ENCODE peak calls at places on chromosomes 1 and 21, in seven cellular contexts. Y is lower lobe of right lung, I is mesendoderm, F is tibial nerve, X is psoas muscle, G is right cardiac atrium, B is neuronal stem cell. E is an unnamed sample.

GRCh38 chr1:62285984-62286481 is 33.2 kb downstream of the KANK4 start:
- DNase-seq in G (no peak), Y (no peak), I (peak), F (no peak), X (no peak), B (no peak), E (no peak)

GRCh38 chr1:89262643-89263042 is 10.0 kb downstream of the GBP5 start:
- DNase-seq in B (no peak), I (peak), Y (no peak), X (no peak), F (no peak), G (no peak), E (no peak)

GRCh38 chr1:30692201-30692947 is 31.0 kb downstream of the MATN1 start:
- DNase-seq in I (no peak), F (no peak), G (no peak), X (no peak), B (no peak), Y (no peak), E (no peak)

GRCh38 chr1:239718997-239719628 is 332.7 kb downstream of the CHRM3 start:
- DNase-seq in I (no peak), F (no peak), Y (no peak), X (no peak), B (no peak), G (no peak), E (no peak)

GRCh38 chr21:43585514-43585913 is 73.8 kb downstream of the HSF2BP start:
- DNase-seq in B (no peak), X (no peak), F (no peak), I (no peak), Y (no peak), G (no peak), E (no peak)

GRCh38 chr21:32727478-32727727 is 410 bp downstream of the SYNJ1 start:
- DNase-seq in F (no peak), B (no peak), Y (no peak), I (no peak), X (peak), G (peak), E (no peak)

GRCh38 chr1:168627370-168627769 is 51.0 kb downstream of the XCL1 start:
- DNase-seq in B (no peak), Y (no peak), F (no peak), X (no peak), G (no peak), I (no peak), E (no peak)

GRCh38 chr1:234628099-234628498 is 18.1 kb upstream of the IRF2BP2 start:
- DNase-seq in Y (peak), G (no peak), X (no peak), F (no peak), B (no peak), I (no peak), E (no peak)

GRCh38 chr1:100077525-100077924 is 55.2 kb downstream of the SASS6 start:
- DNase-seq in I (no peak), B (no peak), G (peak), Y (no peak), X (no peak), F (no peak), E (no peak)

GRCh38 chr1:74247881-74248528 is 12.8 kb downstream of the TNNI3K start:
- DNase-seq in F (no peak), Y (peak), G (no peak), I (no peak), X (no peak), B (no peak), E (no peak)

GRCh38 chr1:8903410-8903809 is 24.9 kb upstream of the ENO1 start:
- DNase-seq in F (no peak), B (no peak), G (no peak), I (no peak), Y (no peak), X (no peak), E (no peak)

GRCh38 chr1:100530901-100531487 is 6.9 kb upstream of the GPR88 start:
- DNase-seq in Y (no peak), B (no peak), G (peak), F (no peak), X (peak), I (no peak), E (no peak)

GRCh38 chr1:5286244-5286643 is 631.8 kb downstream of the AJAP1 start:
- DNase-seq in G (no peak), B (no peak), Y (no peak), F (no peak), I (no peak), X (no peak), E (no peak)

GRCh38 chr1:7127322-7128050 is 342.2 kb downstream of the CAMTA1 start:
- DNase-seq in Y (no peak), G (no peak), X (no peak), I (no peak), B (no peak), F (no peak), E (no peak)

GRCh38 chr1:201251411-201251810 is 31.9 kb upstream of the PKP1 start:
- DNase-seq in Y (no peak), X (no peak), B (no peak), G (no peak), F (no peak), I (no peak), E (no peak)

GRCh38 chr21:38468989-38469388 is 29.3 kb downstream of the ERG start:
- DNase-seq in G (no peak), F (no peak), B (no peak), Y (no peak), X (no peak), I (no peak), E (no peak)

GRCh38 chr1:84665703-84666317 is 24.5 kb downstream of the SSX2IP start:
- DNase-seq in Y (no peak), X (no peak), G (no peak), F (no peak), I (no peak), B (no peak), E (no peak)

GRCh38 chr1:45522324-45523104 is 830 bp upstream of the PRDX1 start:
- DNase-seq in I (peak), X (no peak), F (no peak), G (no peak), Y (no peak), B (no peak), E (no peak)

GRCh38 chr1:61352845-61353435 is 270.6 kb downstream of the NFIA start:
- DNase-seq in I (no peak), Y (no peak), X (no peak), G (no peak), B (no peak), F (no peak), E (no peak)

GRCh38 chr1:234827656-234828055 is 217.7 kb upstream of the IRF2BP2 start:
- DNase-seq in F (no peak), X (no peak), G (no peak), I (no peak), Y (no peak), B (no peak), E (no peak)

GRCh38 chr1:201912832-201913231 is 24.1 kb downstream of the SHISA4 start:
- DNase-seq in G (no peak), Y (no peak), X (no peak), I (no peak), B (no peak), F (peak), E (no peak)

GRCh38 chr1:184504012-184504694 is 117.3 kb downstream of the C1orf21 start:
- DNase-seq in B (no peak), Y (no peak), G (no peak), F (no peak), I (peak), X (no peak), E (no peak)

GRCh38 chr1:246773213-246773641 is 49.0 kb downstream of the SCCPDH start:
- DNase-seq in I (no peak), B (no peak), X (no peak), Y (no peak), G (no peak), F (no peak), E (no peak)

GRCh38 chr1:206672844-206673758 is 11.6 kb upstream of the MAPKAPK2 start:
- DNase-seq in B (no peak), F (no peak), Y (no peak), I (no peak), G (no peak), X (no peak), E (no peak)

GRCh38 chr1:145824499-145824842 is 471 bp downstream of the POLR3C start:
- DNase-seq in X (no peak), I (no peak), G (no peak), F (no peak), B (no peak), Y (no peak), E (no peak)

GRCh38 chr1:11767932-11768704 is 6.1 kb downstream of the C1orf167 start:
- DNase-seq in X (no peak), I (no peak), G (no peak), Y (no peak), F (no peak), B (no peak), E (no peak)

GRCh38 chr1:65793359-65793732 is 651 bp downstream of the PDE4B start:
- DNase-seq in F (no peak), X (no peak), G (peak), I (peak), B (no peak), Y (no peak), E (no peak)

GRCh38 chr1:22412932-22413727 is 38.5 kb upstream of the ZBTB40 start:
- DNase-seq in B (no peak), I (peak), G (no peak), X (no peak), F (no peak), Y (no peak), E (no peak)

GRCh38 chr1:248926401-248927182 is 20.6 kb downstream of the PGBD2 start:
- DNase-seq in B (no peak), G (no peak), Y (no peak), X (no peak), I (no peak), F (no peak), E (no peak)

GRCh38 chr1:232786845-232787455 is 18.3 kb upstream of the MAP10 start:
- DNase-seq in F (no peak), G (no peak), I (no peak), Y (no peak), B (no peak), X (no peak), E (no peak)

GRCh38 chr1:12246584-12246983 is 16.8 kb downstream of the VPS13D start:
- DNase-seq in B (no peak), X (no peak), G (no peak), I (no peak), Y (no peak), F (no peak), E (no peak)

GRCh38 chr1:105934806-105935205 is 1121.7 kb upstream of the PRMT6 start:
- DNase-seq in B (no peak), Y (no peak), I (no peak), G (no peak), F (no peak), X (no peak), E (no peak)

GRCh38 chr1:74415935-74416334 is 96.5 kb downstream of the LRRC53 start:
- DNase-seq in Y (no peak), X (no peak), I (no peak), F (no peak), G (no peak), B (no peak), E (no peak)

GRCh38 chr1:19347538-19348177 is 35.5 kb downstream of the SLC66A1 start:
- DNase-seq in X (no peak), F (no peak), Y (no peak), B (no peak), G (no peak), I (no peak), E (no peak)

GRCh38 chr1:223258751-223259177 is 105.2 kb downstream of the SUSD4 start:
- DNase-seq in G (no peak), I (peak), B (no peak), Y (no peak), F (no peak), X (no peak), E (no peak)

GRCh38 chr1:84245566-84245965 is 55.9 kb upstream of the SAMD13 start:
- DNase-seq in G (no peak), F (no peak), X (no peak), I (no peak), Y (no peak), B (no peak), E (no peak)

DNA sequence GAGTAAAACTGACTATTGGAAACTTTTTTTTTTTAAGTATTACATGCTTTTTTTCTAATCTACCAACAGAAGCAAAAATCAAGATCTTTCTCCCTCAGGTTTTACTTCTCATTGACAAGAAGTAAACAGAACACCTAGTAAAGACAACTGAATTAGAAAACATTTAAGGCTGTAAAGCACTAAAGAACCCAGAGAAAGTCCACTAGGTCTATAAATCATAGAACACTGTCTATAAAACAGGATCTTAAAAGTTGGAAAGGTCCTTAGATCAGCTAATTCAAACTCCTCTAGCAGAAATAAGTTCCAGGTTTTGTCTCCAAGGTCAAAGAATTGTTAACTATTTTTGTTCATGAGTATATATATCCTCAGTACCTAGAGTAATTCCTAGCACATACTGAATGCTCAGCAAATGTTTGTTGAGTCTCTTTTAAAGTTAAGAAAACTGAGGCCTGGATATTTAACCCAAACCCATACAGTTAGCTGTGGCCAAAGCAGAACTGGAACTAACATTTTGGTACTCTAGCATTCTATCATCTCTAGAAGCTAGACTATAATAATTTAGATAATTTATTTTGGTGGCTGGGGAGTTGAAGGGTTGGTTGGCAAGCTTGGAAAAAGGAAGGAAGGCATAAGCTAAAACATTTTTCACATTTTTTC is 3.0 kb downstream of the EPS15 start:
- DNase-seq in X (no peak), G (no peak), B (no peak), Y (no peak), F (no peak), I (no peak), E (no peak)
- H3K27ac ChIP-seq in X (peak), G (no peak), B (no peak), Y (peak), F (peak), I (no peak), E (no peak)

GRCh38 chr1:182869241-182869666 is 30.1 kb downstream of the DHX9 start:
- DNase-seq in G (no peak), I (peak), F (no peak), B (peak), Y (no peak), X (no peak), E (no peak)
- H3K27ac ChIP-seq in G (no peak), I (no peak), F (no peak), B (peak), Y (no peak), X (no peak), E (no peak)

GRCh38 chr1:209674957-209675566 is at the start of gene G0S2:
- DNase-seq in G (peak), I (peak), B (peak), F (no peak), Y (peak), X (peak), E (no peak)
- H3K27ac ChIP-seq in G (peak), I (no peak), B (no peak), F (no peak), Y (peak), X (peak), E (no peak)

GRCh38 chr1:92424376-92424775 is 62.3 kb downstream of the GFI1 start:
- DNase-seq in F (no peak), X (no peak), B (no peak), Y (no peak), I (no peak), G (no peak), E (no peak)

GRCh38 chr1:92425617-92426016 is 61.1 kb downstream of the GFI1 start:
- DNase-seq in G (no peak), B (no peak), I (no peak), F (no peak), Y (no peak), X (no peak), E (no peak)

GRCh38 chr1:92430030-92430429 is 56.7 kb downstream of the GFI1 start:
- DNase-seq in G (no peak), F (no peak), B (no peak), X (no peak), Y (no peak), I (no peak), E (no peak)
- H3K27ac ChIP-seq in G (no peak), F (no peak), B (no peak), X (no peak), Y (no peak), I (no peak), E (no peak)

DNA sequence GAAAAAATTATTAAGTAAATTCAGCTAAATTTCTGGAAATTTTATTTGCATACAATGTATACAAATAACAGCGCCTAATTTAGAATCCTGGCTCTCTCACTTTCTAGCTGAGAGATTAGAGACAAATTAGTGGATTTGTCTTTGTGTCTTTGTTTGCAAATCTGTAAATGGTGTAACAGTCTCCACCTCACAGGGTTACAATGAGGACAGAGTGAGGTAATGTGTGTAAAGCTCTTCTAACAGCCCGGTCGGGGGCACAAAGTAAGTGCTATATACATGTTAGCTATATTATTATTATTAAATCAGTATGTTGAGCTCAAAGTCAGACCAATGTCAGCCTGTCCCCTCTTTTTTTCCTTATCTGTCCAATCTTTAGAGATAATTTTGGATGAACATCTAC is 5.0 kb upstream of the ADAMTSL4 start:
- DNase-seq in X (no peak), F (no peak), I (no peak), B (no peak), Y (no peak), G (no peak), E (no peak)
- H3K27ac ChIP-seq in X (peak), F (no peak), I (no peak), B (no peak), Y (no peak), G (no peak), E (no peak)

DNA sequence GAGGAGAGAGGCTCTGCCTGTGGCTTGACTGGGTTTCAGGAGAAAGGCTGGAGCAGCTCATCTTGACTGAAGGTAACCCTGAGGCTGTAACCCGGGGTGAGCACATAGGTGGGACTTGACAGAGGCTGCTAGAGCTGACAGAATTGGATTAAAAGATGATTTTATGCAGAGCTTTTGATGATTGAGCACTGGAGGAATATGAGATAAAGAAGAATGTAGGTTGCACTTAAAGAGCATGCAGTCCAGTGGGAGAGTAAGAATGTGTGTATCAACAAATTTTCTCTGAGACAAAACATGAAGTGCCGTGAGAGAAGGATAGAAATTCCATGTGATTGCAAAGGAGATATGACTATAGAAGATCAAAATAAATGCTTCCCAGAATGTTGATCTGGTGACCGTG is 17.4 kb downstream of the LAMC1 start:
- DNase-seq in F (no peak), G (no peak), Y (no peak), X (no peak), B (no peak), I (no peak), E (no peak)
- H3K27ac ChIP-seq in F (peak), G (peak), Y (no peak), X (peak), B (no peak), I (no peak), E (no peak)

DNA sequence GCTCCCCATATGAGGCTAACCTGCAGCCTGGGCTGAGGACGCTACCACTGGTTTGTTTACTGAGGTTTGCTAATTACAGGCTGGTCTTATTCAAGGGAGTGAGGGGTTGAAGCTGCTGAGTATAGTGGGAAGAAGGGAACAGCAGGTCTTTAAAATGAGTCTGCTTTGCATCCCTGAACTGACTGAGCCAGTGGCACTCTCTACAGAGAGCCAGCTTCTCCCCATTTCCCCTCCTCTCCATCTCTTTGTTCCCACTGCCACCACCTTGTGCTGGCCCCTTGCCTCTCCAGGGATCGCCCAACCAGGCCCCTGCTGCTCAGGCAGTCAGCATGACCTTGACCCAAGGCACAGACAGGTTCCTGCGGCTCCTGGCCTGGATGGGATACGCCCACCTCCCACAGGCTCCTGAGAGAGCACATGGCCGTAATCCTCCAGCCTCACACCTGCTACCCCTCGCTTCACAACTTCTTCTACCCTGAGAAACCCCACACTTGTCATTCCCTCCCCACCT is 45.0 kb downstream of the IER5 start:
- DNase-seq in F (no peak), X (no peak), B (no peak), G (no peak), I (no peak), Y (no peak), E (no peak)
- H3K27ac ChIP-seq in F (no peak), X (no peak), B (no peak), G (no peak), I (no peak), Y (peak), E (no peak)

DNA sequence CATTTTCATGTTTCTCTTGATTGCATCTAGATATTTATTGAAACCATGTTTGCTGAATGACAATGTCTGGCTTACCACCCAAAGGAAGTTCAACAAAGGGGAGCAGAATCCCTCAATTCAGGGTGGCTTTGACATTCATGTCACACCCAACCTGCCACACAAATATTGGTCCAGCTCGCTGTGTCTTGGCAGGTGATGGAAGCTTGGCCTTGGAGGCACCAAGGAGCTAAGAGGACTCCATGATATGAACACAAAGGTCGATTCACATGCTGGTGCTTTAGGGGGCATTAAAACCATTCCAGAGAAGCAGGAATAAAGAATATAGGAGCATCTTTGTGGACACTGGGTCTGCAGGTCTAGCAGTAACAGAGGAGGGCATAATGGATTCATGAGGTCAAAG is 114.8 kb downstream of the RUNX1 start:
- DNase-seq in Y (no peak), G (no peak), I (no peak), B (no peak), F (no peak), X (no peak), E (no peak)
- H3K27ac ChIP-seq in Y (no peak), G (no peak), I (no peak), B (no peak), F (no peak), X (no peak), E (no peak)